ENCODE peak calls at places on chromosomes 4 and X, in eight cellular contexts. V is Peyer's patch, D is mesenchymal stem cell, Q is retinal pigment epithelial cell, S is endodermal cell, O is HFF-Myc, A is uterus, J is AG04449. T is an unnamed sample.
A peak's percentile ranks its signal among the peaks of the same experiment; 100 is the strongest.

GRCh38 chrX:44071847-44072545 is 98.8 kb upstream of the NDP start:
- DNase-seq in O (no peak), S (no peak), A (no peak), J (no peak), D (peak; percentile 73), Q (peak; percentile 51), V (no peak), T (peak; percentile 79)

GRCh38 chrX:111568356-111568755 is 56.9 kb downstream of the SERTM2 start:
- DNase-seq in A (peak; percentile 11), S (peak; percentile 80), Q (no peak), V (no peak), J (no peak), O (no peak), D (peak; percentile 32), T (peak; percentile 18)

GRCh38 chr4:173217727-173218126 is 49.1 kb downstream of the GALNT7 start:
- DNase-seq in V (no peak), D (peak; percentile 26), Q (no peak), O (no peak), J (no peak), S (no peak), A (no peak), T (peak; percentile 80)

GRCh38 chrX:84188320-84188834 is 378 bp upstream of the RPS6KA6 start:
- DNase-seq in S (no peak), V (no peak), D (peak; percentile 63), O (peak; percentile 11), Q (no peak), A (peak; percentile 46), J (no peak), T (peak; percentile 34)

GRCh38 chr4:73976217-73976616 is 5.6 kb downstream of the PF4 start:
- DNase-seq in O (no peak), S (no peak), D (no peak), J (no peak), A (no peak), Q (no peak), V (no peak), T (no peak)

GRCh38 chr4:5923306-5923830 is 30.5 kb upstream of the CRMP1 start:
- DNase-seq in V (no peak), O (no peak), D (no peak), S (peak; percentile 41), Q (no peak), A (no peak), J (no peak), T (no peak)

GRCh38 chrX:44462851-44463250 is 79.8 kb downstream of the FUNDC1 start:
- DNase-seq in Q (no peak), A (no peak), S (no peak), J (no peak), O (no peak), V (no peak), D (no peak), T (peak; percentile 4)

GRCh38 chrX:139125916-139126315 is 404.6 kb upstream of the F9 start:
- DNase-seq in Q (no peak), A (no peak), O (no peak), V (no peak), S (no peak), J (no peak), D (no peak), T (no peak)

GRCh38 chrX:2707334-2707760 is 16.3 kb downstream of the CD99 start:
- DNase-seq in Q (no peak), O (peak; percentile 97), D (peak; percentile 99), S (peak; percentile 91), A (no peak), J (peak; percentile 76), V (peak; percentile 92), T (peak; percentile 97)

GRCh38 chr4:105622269-105622668 is 69.8 kb downstream of the ARHGEF38 start:
- DNase-seq in D (peak; percentile 58), V (no peak), O (no peak), S (no peak), Q (no peak), A (no peak), J (no peak), T (no peak)

GRCh38 chr4:175745340-175745739 is 66.7 kb downstream of the GPM6A start:
- DNase-seq in D (no peak), O (no peak), V (no peak), Q (no peak), A (no peak), S (no peak), J (no peak), T (no peak)

GRCh38 chr4:30863031-30863430 is 142.9 kb downstream of the PCDH7 start:
- DNase-seq in D (no peak), S (no peak), A (no peak), V (no peak), J (no peak), Q (no peak), O (no peak), T (peak; percentile 50)

GRCh38 chrX:7270018-7270417 is 122.1 kb upstream of the PUDP start:
- DNase-seq in A (no peak), O (no peak), V (no peak), J (peak; percentile 46), S (no peak), D (peak; percentile 69), Q (no peak), T (no peak)

GRCh38 chr4:1767058-1767769 is 25.9 kb upstream of the FGFR3 start:
- DNase-seq in Q (no peak), S (peak; percentile 93), O (no peak), V (peak; percentile 25), D (no peak), A (no peak), J (no peak), T (no peak)

GRCh38 chr4:172596206-172596605 is 572.4 kb upstream of the GALNT7 start:
- DNase-seq in A (no peak), V (no peak), O (no peak), J (no peak), S (peak; percentile 54), D (no peak), Q (no peak), T (no peak)

GRCh38 chr4:181143241-181143854 is 1099.9 kb upstream of the TENM3 start:
- DNase-seq in V (peak; percentile 60), Q (peak; percentile 28), A (peak; percentile 64), S (peak; percentile 87), O (peak; percentile 48), J (peak; percentile 4), D (peak; percentile 65), T (peak; percentile 53)

GRCh38 chrX:47366051-47366722 is 4.2 kb upstream of the ZNF157 start:
- DNase-seq in V (peak; percentile 65), S (peak; percentile 88), Q (peak; percentile 34), J (no peak), A (peak; percentile 60), D (peak; percentile 70), O (peak; percentile 37), T (peak; percentile 50)
- H3K4me3 ChIP-seq in V (peak overlapping the region; percentile 44), S (peak overlapping the region; percentile 78), Q (peak overlapping the region; percentile 59), J (peak overlapping the region; percentile 53), A (peak overlapping the region; percentile 29), D (peak overlapping the region; percentile 74), O (peak overlapping the region; percentile 40), T (peak overlapping the region; percentile 15)

GRCh38 chr4:680565-680930 is 6.2 kb downstream of the MYL5 start:
- DNase-seq in V (peak; percentile 48), A (no peak), O (no peak), S (no peak), J (no peak), Q (no peak), D (no peak), T (peak; percentile 13)
- H3K4me3 ChIP-seq in V (peak overlapping the region; percentile 51), A (peak overlapping the region; percentile 39), O (peak overlapping the region; percentile 41), S (peak overlapping the region; percentile 58), J (peak overlapping the region; percentile 65), Q (peak overlapping the region; percentile 53), D (peak overlapping the region; percentile 47), T (peak overlapping the region; percentile 38)

GRCh38 chrX:134171661-134172587 is 65.1 kb upstream of the CCDC160 start:
- DNase-seq in J (no peak), O (no peak), A (no peak), Q (no peak), V (peak; percentile 31), D (peak; percentile 6), S (peak; percentile 74), T (no peak)
- H3K4me3 ChIP-seq in J (no peak overlapping the region), O (no peak overlapping the region), A (peak overlapping the region; percentile 6), Q (peak overlapping the region; percentile 42), V (peak overlapping the region; percentile 52), D (peak overlapping the region; percentile 62), S (peak overlapping the region; percentile 80), T (peak overlapping the region; percentile 30)

GRCh38 chr4:112147697-112148096 is 2.4 kb downstream of the FAM241A start:
- DNase-seq in D (no peak), A (no peak), O (no peak), Q (no peak), J (no peak), S (no peak), V (no peak), T (no peak)
- H3K4me3 ChIP-seq in D (peak overlapping the region; percentile 96), A (peak overlapping the region; percentile 5), O (no peak overlapping the region), Q (no peak overlapping the region), J (no peak overlapping the region), S (no peak overlapping the region), V (no peak overlapping the region), T (no peak overlapping the region)

GRCh38 chr4:184448828-184449227 is 25.5 kb downstream of the IRF2 start:
- DNase-seq in Q (no peak), S (no peak), J (no peak), A (peak; percentile 68), V (peak; percentile 51), D (peak; percentile 59), O (no peak), T (no peak)

GRCh38 chr4:184453402-184454160 is 20.8 kb downstream of the IRF2 start:
- DNase-seq in Q (peak; percentile 56), J (peak; percentile 80), O (peak; percentile 58), D (peak; percentile 95), S (peak; percentile 60), A (no peak), V (peak; percentile 67), T (peak; percentile 79)

GRCh38 chr4:184451726-184452125 is 22.6 kb downstream of the IRF2 start:
- DNase-seq in D (no peak), J (no peak), A (no peak), O (no peak), Q (no peak), V (no peak), S (no peak), T (no peak)

GRCh38 chr4:184450045-184450444 is 24.3 kb downstream of the IRF2 start:
- DNase-seq in O (no peak), D (peak; percentile 62), Q (no peak), V (no peak), J (no peak), A (no peak), S (no peak), T (peak; percentile 64)

DNA sequence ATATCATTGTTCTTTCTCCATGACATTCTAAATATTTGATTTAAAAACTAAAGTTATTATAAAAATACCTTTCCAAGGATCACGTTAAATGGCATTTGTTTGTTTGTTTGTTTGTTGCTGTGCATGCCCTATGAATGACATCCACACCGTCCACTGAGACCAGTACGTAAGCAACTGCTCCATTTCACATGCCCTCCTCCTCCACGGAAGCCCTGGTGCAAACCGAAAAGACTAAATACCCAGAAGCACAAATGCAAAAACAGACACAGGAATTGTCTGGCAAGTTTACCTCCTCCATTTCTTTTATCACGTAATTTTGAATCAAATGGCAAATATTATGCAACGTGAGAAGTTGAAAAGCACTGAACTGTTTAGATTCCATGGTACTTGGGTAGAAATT is 23.6 kb downstream of the IRF2 start:
- DNase-seq in V (no peak), D (no peak), O (no peak), S (peak; percentile 17), A (no peak), J (no peak), Q (no peak), T (no peak)
- H3K4me3 ChIP-seq in V (no peak overlapping the region), D (peak overlapping the region; percentile 79), O (no peak overlapping the region), S (no peak overlapping the region), A (no peak overlapping the region), J (no peak overlapping the region), Q (no peak overlapping the region), T (no peak overlapping the region)